ENCODE peak calls at places on chromosomes 4 and X, in eight cellular contexts. Y, X, G, S, J, T, Q and N are unnamed samples.

GRCh38 chrX:56782791-56783449 is 53.9 kb downstream of the NBDY start:
- DNase-seq in S (no peak), J (no peak), Y (peak), Q (no peak), X (no peak), G (no peak), T (no peak), N (no peak)

GRCh38 chr4:15665738-15666365 is 10.7 kb upstream of the FBXL5 start:
- DNase-seq in J (no peak), Y (no peak), T (no peak), G (no peak), X (no peak), S (no peak), Q (peak), N (no peak)

GRCh38 chr4:3874525-3875110 is 108.4 kb downstream of the ADRA2C start:
- DNase-seq in S (no peak), Y (no peak), G (no peak), X (no peak), T (no peak), Q (no peak), J (no peak), N (no peak)

GRCh38 chr4:173930329-173930967 is 353.0 kb downstream of the FBXO8 start:
- DNase-seq in S (no peak), Q (no peak), Y (no peak), X (no peak), T (no peak), G (no peak), J (no peak), N (no peak)

GRCh38 chr4:3346146-3346545 is 53.3 kb downstream of the RGS12 start:
- DNase-seq in X (peak), S (peak), T (no peak), G (peak), Q (peak), Y (peak), J (peak), N (no peak)

GRCh38 chr4:33739886-33740285 is 2504.4 kb downstream of the ARAP2 start:
- DNase-seq in S (no peak), Q (no peak), G (no peak), J (peak), T (no peak), Y (no peak), X (no peak), N (no peak)

GRCh38 chr4:145452447-145453162 is 29.0 kb upstream of the SMAD1 start:
- DNase-seq in J (no peak), G (no peak), X (no peak), T (no peak), Q (no peak), S (no peak), Y (no peak), N (no peak)

GRCh38 chr4:112518675-112519074 is 2.7 kb upstream of the NEUROG2 start:
- DNase-seq in S (no peak), G (no peak), Y (no peak), J (no peak), T (no peak), X (no peak), Q (no peak), N (no peak)